ENCODE peak calls at places on chromosomes 6 and 20, in seven cellular contexts. B, L, O, D, K, V and C are unnamed samples. For H3K27me3, the result is how much of the 10 kb centered on the place peaks cover.

GRCh38 chr20:57464642-57465211 is 60.2 kb downstream of the CTCFL start:
- DNase-seq in O (no peak), D (peak), B (peak), K (no peak), L (peak), V (no peak), C (no peak)

GRCh38 chr6:108336971-108337370 is 42.1 kb downstream of the AFG1L start:
- DNase-seq in B (no peak), K (no peak), D (no peak), L (no peak), V (no peak), O (no peak), C (no peak)

GRCh38 chr6:3411967-3412778 is 44.7 kb downstream of the SLC22A23 start:
- DNase-seq in O (no peak), K (no peak), B (no peak), L (no peak), D (no peak), V (no peak), C (no peak)

GRCh38 chr6:20751293-20751946 is 217.2 kb downstream of the CDKAL1 start:
- DNase-seq in L (no peak), D (no peak), B (no peak), K (no peak), V (no peak), O (no peak), C (peak)

GRCh38 chr6:29847871-29848630 is 20.4 kb downstream of the HLA-G start:
- DNase-seq in V (peak), K (peak), D (peak), B (peak), L (peak), O (peak), C (no peak)

GRCh38 chr6:88119769-88120168 is 46.4 kb downstream of the CNR1 start:
- DNase-seq in K (no peak), L (peak), D (no peak), V (no peak), B (no peak), O (no peak), C (no peak)

GRCh38 chr6:75528423-75528822 is 34.8 kb upstream of the FILIP1 start:
- DNase-seq in L (peak), D (no peak), V (no peak), K (no peak), B (no peak), O (no peak), C (no peak)

GRCh38 chr20:37525810-37526209 is 1.9 kb downstream of the BLCAP start:
- DNase-seq in O (no peak), L (no peak), K (no peak), B (no peak), D (no peak), V (no peak), C (no peak)

GRCh38 chr6:162543221-162543620 is 184.3 kb downstream of the PRKN start:
- DNase-seq in B (no peak), D (no peak), V (no peak), L (peak), K (no peak), O (no peak), C (no peak)

GRCh38 chr6:80205404-80205803 is 98.9 kb downstream of the BCKDHB start:
- DNase-seq in B (no peak), D (no peak), L (no peak), K (no peak), V (no peak), O (no peak), C (no peak)

GRCh38 chr6:105886812-105887513 is 199.2 kb upstream of the PRDM1 start:
- DNase-seq in K (no peak), O (no peak), B (no peak), L (no peak), D (no peak), V (no peak), C (no peak)

GRCh38 chr6:5191222-5191621 is 69.5 kb downstream of the LYRM4 start:
- DNase-seq in O (no peak), D (no peak), K (no peak), V (no peak), B (no peak), L (no peak), C (no peak)

GRCh38 chr20:13464702-13465101 is 174.0 kb downstream of the TASP1 start:
- DNase-seq in O (no peak), L (no peak), B (no peak), V (no peak), K (no peak), D (no peak), C (no peak)

GRCh38 chr6:133854167-133854632 is 34.7 kb upstream of the TCF21 start:
- DNase-seq in K (no peak), D (no peak), O (no peak), L (peak), B (no peak), V (no peak), C (no peak)
- H3K4me3 ChIP-seq in K (no peak), D (no peak), O (no peak), L (peak), B (no peak), V (no peak), C (no peak)

GRCh38 chr20:36063916-36064660 is 90.5 kb upstream of the EPB41L1 start:
- DNase-seq in D (no peak), K (peak), V (no peak), L (no peak), O (no peak), B (no peak), C (no peak)
- H3K27me3 ChIP-seq in D (under half), K (under half), V (under half), L (under half), O (under half), B (under half), C (under half)

DNA sequence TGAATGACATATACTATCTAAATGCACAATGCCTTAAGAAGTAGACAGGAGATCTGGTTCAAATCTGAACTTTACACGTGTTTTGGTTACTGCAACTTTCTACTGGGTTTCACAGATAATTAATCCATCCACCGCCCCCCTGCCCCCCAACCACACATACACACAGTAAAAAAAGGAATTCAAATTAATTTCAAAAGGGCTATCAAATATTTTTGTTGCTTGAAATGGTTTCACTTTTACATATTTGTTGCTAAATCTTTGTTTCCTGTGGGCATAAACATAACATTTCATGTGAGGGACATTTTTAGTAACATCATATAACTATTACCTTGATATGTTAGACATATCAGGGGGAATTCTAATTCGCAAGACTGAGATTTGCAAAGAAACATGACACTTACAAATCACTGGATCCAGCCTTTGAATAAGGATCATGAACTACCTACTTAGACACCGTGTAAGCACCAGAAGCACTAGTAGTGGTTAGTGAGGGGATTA is 7.5 kb downstream of the NEDD9 start:
- DNase-seq in V (no peak), O (no peak), D (no peak), K (no peak), L (no peak), B (no peak), C (no peak)
- H3K4me3 ChIP-seq in V (no peak), O (no peak), D (peak), K (no peak), L (no peak), B (peak), C (no peak)

DNA sequence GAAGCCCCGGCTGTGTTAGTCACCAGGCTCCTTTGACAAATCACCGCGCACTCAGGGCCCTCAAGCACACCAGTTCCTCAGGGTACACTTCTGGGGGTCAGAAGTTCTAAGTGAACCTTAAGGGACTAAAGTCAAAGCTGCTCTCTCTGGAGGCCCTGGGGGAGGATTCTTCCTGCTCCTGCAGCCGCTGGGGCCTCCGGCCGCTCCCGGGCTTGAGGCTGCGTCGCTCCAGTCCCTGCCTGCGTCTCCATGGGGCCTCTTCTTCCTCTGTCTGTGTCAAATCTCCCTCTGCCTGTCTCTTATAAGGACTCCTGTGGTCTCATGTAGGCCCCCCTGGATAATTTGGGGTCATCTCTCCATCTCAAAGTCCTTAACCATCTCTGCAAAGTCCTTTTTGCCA is 18.1 kb upstream of the GATA5 start:
- DNase-seq in L (no peak), V (no peak), B (no peak), K (no peak), D (no peak), O (no peak), C (no peak)
- H3K27me3 ChIP-seq in L (under half), V (under half), B (under half), K (under half), D (under half), O (half or more), C (under half)